ENCODE peak calls at places on chromosomes 12 and 14, in seven cellular contexts. I is IMR-90, V is left ventricle myocardium inferior, J is A673, W is Peyer's patch, G is testis, S is pancreas. T is an unnamed sample.

GRCh38 chr14:104318558-104319488 is 180.4 kb downstream of the KIF26A start:
- DNase-seq in G (no peak), S (no peak), J (no peak), V (peak; percentile 45), W (peak; percentile 42), I (no peak), T (no peak)

GRCh38 chr12:57889541-57889989 is 43.0 kb upstream of the CTDSP2 start:
- DNase-seq in W (no peak), V (peak; percentile 83), J (no peak), I (peak; percentile 93), S (no peak), G (peak; percentile 67), T (peak; percentile 63)

GRCh38 chr12:59452746-59453145 is 143.1 kb upstream of the SLC16A7 start:
- DNase-seq in W (no peak), G (no peak), S (no peak), V (no peak), I (peak; percentile 26), J (no peak), T (no peak)

GRCh38 chr12:62785941-62786559 is 148.9 kb downstream of the PPM1H start:
- DNase-seq in S (no peak), I (peak; percentile 93), W (no peak), V (no peak), J (peak; percentile 48), G (no peak), T (peak; percentile 49)

GRCh38 chr12:11813422-11813813 is 163.9 kb downstream of the ETV6 start:
- DNase-seq in J (peak; percentile 10), G (peak; percentile 71), S (no peak), I (no peak), W (no peak), V (no peak), T (no peak)

GRCh38 chr14:64706552-64707193 is 2.4 kb downstream of the PLEKHG3 start:
- DNase-seq in W (no peak), I (no peak), S (no peak), G (peak; percentile 46), V (no peak), J (no peak), T (no peak)

GRCh38 chr14:64604854-64605253 is 55.1 kb downstream of the PPP1R36 start:
- DNase-seq in S (no peak), J (no peak), W (no peak), I (no peak), G (no peak), V (no peak), T (no peak)

GRCh38 chr12:56097738-56098137 is 6.6 kb upstream of the PA2G4 start:
- DNase-seq in I (no peak), J (no peak), W (no peak), V (no peak), G (no peak), S (no peak), T (no peak)

GRCh38 chr14:99136047-99136400 is 136.0 kb downstream of the BCL11B start:
- DNase-seq in W (no peak), I (no peak), G (peak; percentile 0), S (no peak), J (no peak), V (no peak), T (no peak)

GRCh38 chr12:120468846-120469449 is 600 bp downstream of the SRSF9 start:
- DNase-seq in G (peak; percentile 59), W (peak; percentile 58), V (peak; percentile 39), J (peak; percentile 25), I (peak; percentile 10), S (peak; percentile 74), T (peak; percentile 48)

GRCh38 chr12:111758120-111758561 is 8.6 kb upstream of the ALDH2 start:
- DNase-seq in V (peak; percentile 71), W (no peak), S (peak; percentile 79), G (peak; percentile 52), I (no peak), J (no peak), T (no peak)

GRCh38 chr12:11154400-11154925 is 16.5 kb upstream of the SMIM10L1 start:
- DNase-seq in W (no peak), I (no peak), V (no peak), J (no peak), G (no peak), S (no peak), T (no peak)

GRCh38 chr14:76950043-76951020 is 78.2 kb downstream of the IRF2BPL start:
- DNase-seq in S (no peak), I (peak; percentile 44), J (no peak), V (no peak), G (no peak), W (no peak), T (peak; percentile 58)

GRCh38 chr12:7345232-7345631 is 41.4 kb downstream of the ACSM4 start:
- DNase-seq in I (no peak), W (no peak), V (no peak), S (no peak), J (no peak), G (no peak), T (no peak)

GRCh38 chr14:71001742-71002141 is 94.5 kb downstream of the PCNX1 start:
- DNase-seq in V (no peak), J (no peak), S (no peak), I (no peak), W (no peak), G (no peak), T (no peak)
- H3K4me1 ChIP-seq in V (peaks cover 28% of the 10 kb centered on the region), J (peaks cover 9% of the 10 kb centered on the region), S (no peaks in the 10 kb centered on the region), I (peaks cover 9% of the 10 kb centered on the region), W (no peaks in the 10 kb centered on the region), G (no peaks in the 10 kb centered on the region), T (peaks cover 38% of the 10 kb centered on the region)

DNA sequence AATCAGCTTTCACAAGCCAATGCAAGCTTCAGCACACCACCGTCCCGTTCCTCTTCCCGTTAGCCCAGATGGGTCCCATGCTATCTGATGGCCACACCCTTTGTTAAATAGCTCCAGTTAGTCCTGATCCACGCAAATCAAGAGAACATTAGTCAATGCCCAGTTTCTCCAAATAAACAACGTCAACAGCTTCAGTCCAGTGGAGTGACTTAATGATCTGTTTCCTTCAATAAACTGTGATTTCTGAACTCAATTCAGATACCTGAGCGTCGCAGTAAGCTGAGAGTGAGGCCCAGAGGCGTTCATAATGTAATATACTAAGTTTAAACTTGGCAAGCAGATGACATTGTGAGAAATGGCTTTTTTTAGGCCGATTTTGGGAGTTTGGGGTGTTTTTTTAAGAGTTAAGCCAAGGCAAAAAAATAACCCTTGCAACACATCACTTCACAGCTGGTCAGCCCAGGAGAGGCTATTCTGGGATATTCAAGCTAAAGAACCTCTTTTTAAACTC is 112.3 kb downstream of the ZFP36L1 start:
- DNase-seq in J (no peak), S (no peak), V (no peak), I (peak; percentile 24), W (no peak), G (no peak), T (no peak)
- H3K4me1 ChIP-seq in J (peaks cover 47% of the 10 kb centered on the region), S (peaks cover 19% of the 10 kb centered on the region), V (peaks cover 65% of the 10 kb centered on the region), I (peaks cover 26% of the 10 kb centered on the region), W (peaks cover 34% of the 10 kb centered on the region), G (peaks cover 26% of the 10 kb centered on the region), T (peaks cover 24% of the 10 kb centered on the region)

GRCh38 chr12:52645120-52645761 is 6.8 kb downstream of the KRT2 start:
- DNase-seq in W (no peak), J (no peak), V (no peak), S (no peak), I (no peak), G (no peak), T (no peak)
- H3K4me1 ChIP-seq in W (no peaks in the 10 kb centered on the region), J (no peaks in the 10 kb centered on the region), V (no peaks in the 10 kb centered on the region), S (no peaks in the 10 kb centered on the region), I (no peaks in the 10 kb centered on the region), G (no peaks in the 10 kb centered on the region), T (no peaks in the 10 kb centered on the region)

DNA sequence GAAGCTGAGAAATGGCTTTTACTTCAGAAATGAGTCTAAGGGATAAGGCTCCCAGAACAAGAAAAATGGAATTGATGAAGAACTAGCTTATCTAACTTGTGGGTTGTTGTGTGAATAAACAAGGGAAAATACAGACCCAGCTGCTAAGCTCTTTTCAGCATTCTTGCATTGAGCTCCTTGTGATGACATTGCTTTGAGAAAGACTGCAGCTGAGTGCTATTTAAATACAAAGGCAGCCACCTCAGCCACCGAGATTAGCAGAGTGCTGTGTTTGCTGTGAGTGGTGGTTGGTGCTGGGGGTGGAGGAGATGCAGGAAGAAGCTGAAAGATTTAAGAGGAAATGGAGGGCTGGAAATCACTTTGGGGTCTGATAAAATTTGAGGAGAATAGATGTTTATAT is 396.0 kb upstream of the PRICKLE1 start:
- DNase-seq in S (no peak), J (no peak), G (no peak), W (no peak), I (peak; percentile 58), V (no peak), T (no peak)
- H3K4me1 ChIP-seq in S (no peaks in the 10 kb centered on the region), J (no peaks in the 10 kb centered on the region), G (no peaks in the 10 kb centered on the region), W (no peaks in the 10 kb centered on the region), I (no peaks in the 10 kb centered on the region), V (no peaks in the 10 kb centered on the region), T (no peaks in the 10 kb centered on the region)

GRCh38 chr12:130026608-130027176 is 122.9 kb upstream of the TMEM132D start:
- DNase-seq in W (no peak), V (no peak), I (no peak), S (peak; percentile 69), J (peak; percentile 44), G (peak; percentile 61), T (peak; percentile 52)
- H3K4me1 ChIP-seq in W (no peaks in the 10 kb centered on the region), V (no peaks in the 10 kb centered on the region), I (no peaks in the 10 kb centered on the region), S (no peaks in the 10 kb centered on the region), J (no peaks in the 10 kb centered on the region), G (no peaks in the 10 kb centered on the region), T (no peaks in the 10 kb centered on the region)

T was measured in adrenal gland.